ENCODE peak calls at places on chromosomes 2 and 18, in four cellular contexts. One of them, this sample, is unnamed.

GRCh38 chr2:56168163-56168562 is 15.6 kb upstream of the CCDC85A start:
- DNase-seq in nephron progenitor cell: no peak
- DNase-seq in Daoy: peak; percentile 79
- DNase-seq in AG08396: no peak
- DNase-seq in this sample: no peak

GRCh38 chr18:34942975-34943374 is 98.2 kb upstream of the MAPRE2 start:
- DNase-seq in nephron progenitor cell: no peak
- DNase-seq in Daoy: no peak
- DNase-seq in AG08396: no peak
- DNase-seq in this sample: no peak

GRCh38 chr18:47898696-47899095 is 31.8 kb downstream of the SMAD2 start:
- DNase-seq in nephron progenitor cell: no peak
- DNase-seq in Daoy: no peak
- DNase-seq in AG08396: no peak
- DNase-seq in this sample: no peak

GRCh38 chr2:46857871-46858696 is 57.5 kb downstream of the MCFD2 start:
- DNase-seq in nephron progenitor cell: no peak
- DNase-seq in Daoy: peak; percentile 66
- DNase-seq in AG08396: peak; percentile 61
- DNase-seq in this sample: peak; percentile 43

GRCh38 chr2:97651114-97651513 is 5.3 kb downstream of the COX5B start:
- DNase-seq in nephron progenitor cell: no peak
- DNase-seq in Daoy: no peak
- DNase-seq in AG08396: no peak
- DNase-seq in this sample: no peak

GRCh38 chr2:69100220-69100723 is 87.3 kb downstream of the ANTXR1 start:
- DNase-seq in nephron progenitor cell: no peak
- DNase-seq in Daoy: no peak
- DNase-seq in AG08396: no peak
- DNase-seq in this sample: no peak

GRCh38 chr2:200305797-200306718 is at the start of gene SPATS2L:
- DNase-seq in nephron progenitor cell: peak; percentile 80
- DNase-seq in Daoy: peak; percentile 80
- DNase-seq in AG08396: peak; percentile 84
- DNase-seq in this sample: peak; percentile 48

GRCh38 chr2:221850076-221850475 is 278.0 kb upstream of the EPHA4 start:
- DNase-seq in nephron progenitor cell: no peak
- DNase-seq in Daoy: peak; percentile 52
- DNase-seq in AG08396: no peak
- DNase-seq in this sample: no peak

GRCh38 chr2:136110528-136110927 is 7.4 kb downstream of the CXCR4 start:
- DNase-seq in nephron progenitor cell: no peak
- DNase-seq in Daoy: no peak
- DNase-seq in AG08396: no peak
- DNase-seq in this sample: no peak

This sample was measured in amniotic stem cell.